ENCODE peak calls at places on chromosomes 5 and 9, in nine cellular contexts. One of them, this sample, is unnamed.

GRCh38 chr5:103385722-103386121 is 127.2 kb downstream of the MACIR start:
- DNase-seq in stimulated activated CD4-positive, alpha-beta T cell treated with anti-CD3 and anti-CD28 coated beads, Interleukin-4, amount 100 ng/mL, for 1 hour: no peak
- DNase-seq in GM23338: peak
- DNase-seq in hypothalamus: no peak
- DNase-seq in astrocyte of the spinal cord: no peak
- DNase-seq in CD4-positive, alpha-beta memory T cell: no peak
- DNase-seq in left colon: no peak
- DNase-seq in activated naive CD4-positive, alpha-beta T cell treated with anti-CD3 and anti-CD28 coated beads, Interleukin-2, amount 50 U/mL, for 72 hours: no peak
- DNase-seq in mucosa of descending colon: no peak
- DNase-seq in this sample: no peak

GRCh38 chr9:130193119-130193518 is 20.9 kb downstream of the NCS1 start:
- DNase-seq in activated naive CD4-positive, alpha-beta T cell treated with anti-CD3 and anti-CD28 coated beads, Interleukin-2, amount 50 U/mL, for 72 hours: no peak
- DNase-seq in hypothalamus: no peak
- DNase-seq in astrocyte of the spinal cord: no peak
- DNase-seq in CD4-positive, alpha-beta memory T cell: no peak
- DNase-seq in stimulated activated CD4-positive, alpha-beta T cell treated with anti-CD3 and anti-CD28 coated beads, Interleukin-4, amount 100 ng/mL, for 1 hour: no peak
- DNase-seq in mucosa of descending colon: no peak
- DNase-seq in left colon: no peak
- DNase-seq in GM23338: peak
- DNase-seq in this sample: no peak

GRCh38 chr9:130891699-130892502 is 4.7 kb downstream of the QRFP start:
- DNase-seq in astrocyte of the spinal cord: no peak
- DNase-seq in mucosa of descending colon: no peak
- DNase-seq in stimulated activated CD4-positive, alpha-beta T cell treated with anti-CD3 and anti-CD28 coated beads, Interleukin-4, amount 100 ng/mL, for 1 hour: no peak
- DNase-seq in left colon: no peak
- DNase-seq in hypothalamus: no peak
- DNase-seq in activated naive CD4-positive, alpha-beta T cell treated with anti-CD3 and anti-CD28 coated beads, Interleukin-2, amount 50 U/mL, for 72 hours: no peak
- DNase-seq in GM23338: no peak
- DNase-seq in CD4-positive, alpha-beta memory T cell: no peak
- DNase-seq in this sample: no peak

GRCh38 chr9:131107760-131108159 is 11.4 kb downstream of the AIF1L start:
- DNase-seq in hypothalamus: no peak
- DNase-seq in astrocyte of the spinal cord: no peak
- DNase-seq in stimulated activated CD4-positive, alpha-beta T cell treated with anti-CD3 and anti-CD28 coated beads, Interleukin-4, amount 100 ng/mL, for 1 hour: no peak
- DNase-seq in GM23338: no peak
- DNase-seq in left colon: no peak
- DNase-seq in CD4-positive, alpha-beta memory T cell: no peak
- DNase-seq in activated naive CD4-positive, alpha-beta T cell treated with anti-CD3 and anti-CD28 coated beads, Interleukin-2, amount 50 U/mL, for 72 hours: no peak
- DNase-seq in mucosa of descending colon: no peak
- DNase-seq in this sample: no peak

GRCh38 chr5:83388608-83389007 is 82.9 kb upstream of the VCAN start:
- DNase-seq in left colon: no peak
- DNase-seq in mucosa of descending colon: no peak
- DNase-seq in CD4-positive, alpha-beta memory T cell: no peak
- DNase-seq in activated naive CD4-positive, alpha-beta T cell treated with anti-CD3 and anti-CD28 coated beads, Interleukin-2, amount 50 U/mL, for 72 hours: no peak
- DNase-seq in astrocyte of the spinal cord: peak
- DNase-seq in GM23338: no peak
- DNase-seq in hypothalamus: no peak
- DNase-seq in stimulated activated CD4-positive, alpha-beta T cell treated with anti-CD3 and anti-CD28 coated beads, Interleukin-4, amount 100 ng/mL, for 1 hour: no peak
- DNase-seq in this sample: no peak

GRCh38 chr5:181207214-181207959 is 2.4 kb upstream of the TRIM7 start:
- DNase-seq in activated naive CD4-positive, alpha-beta T cell treated with anti-CD3 and anti-CD28 coated beads, Interleukin-2, amount 50 U/mL, for 72 hours: peak
- DNase-seq in GM23338: peak
- DNase-seq in left colon: peak
- DNase-seq in hypothalamus: no peak
- DNase-seq in mucosa of descending colon: no peak
- DNase-seq in astrocyte of the spinal cord: peak
- DNase-seq in CD4-positive, alpha-beta memory T cell: peak
- DNase-seq in stimulated activated CD4-positive, alpha-beta T cell treated with anti-CD3 and anti-CD28 coated beads, Interleukin-4, amount 100 ng/mL, for 1 hour: peak
- DNase-seq in this sample: no peak

GRCh38 chr5:76690704-76691469 is 25.0 kb upstream of the F2R start:
- DNase-seq in mucosa of descending colon: no peak
- DNase-seq in CD4-positive, alpha-beta memory T cell: no peak
- DNase-seq in left colon: peak
- DNase-seq in stimulated activated CD4-positive, alpha-beta T cell treated with anti-CD3 and anti-CD28 coated beads, Interleukin-4, amount 100 ng/mL, for 1 hour: no peak
- DNase-seq in hypothalamus: no peak
- DNase-seq in GM23338: no peak
- DNase-seq in activated naive CD4-positive, alpha-beta T cell treated with anti-CD3 and anti-CD28 coated beads, Interleukin-2, amount 50 U/mL, for 72 hours: no peak
- DNase-seq in astrocyte of the spinal cord: peak
- DNase-seq in this sample: no peak

GRCh38 chr9:93038918-93039317 is 19.6 kb upstream of the SUSD3 start:
- DNase-seq in GM23338: no peak
- DNase-seq in activated naive CD4-positive, alpha-beta T cell treated with anti-CD3 and anti-CD28 coated beads, Interleukin-2, amount 50 U/mL, for 72 hours: no peak
- DNase-seq in left colon: no peak
- DNase-seq in hypothalamus: no peak
- DNase-seq in mucosa of descending colon: no peak
- DNase-seq in CD4-positive, alpha-beta memory T cell: no peak
- DNase-seq in astrocyte of the spinal cord: no peak
- DNase-seq in stimulated activated CD4-positive, alpha-beta T cell treated with anti-CD3 and anti-CD28 coated beads, Interleukin-4, amount 100 ng/mL, for 1 hour: no peak
- DNase-seq in this sample: no peak

GRCh38 chr9:93134018-93134739 is at the start of gene NINJ1:
- DNase-seq in hypothalamus: peak
- DNase-seq in activated naive CD4-positive, alpha-beta T cell treated with anti-CD3 and anti-CD28 coated beads, Interleukin-2, amount 50 U/mL, for 72 hours: peak
- DNase-seq in left colon: peak
- DNase-seq in stimulated activated CD4-positive, alpha-beta T cell treated with anti-CD3 and anti-CD28 coated beads, Interleukin-4, amount 100 ng/mL, for 1 hour: peak
- DNase-seq in astrocyte of the spinal cord: peak
- DNase-seq in CD4-positive, alpha-beta memory T cell: peak
- DNase-seq in GM23338: peak
- DNase-seq in mucosa of descending colon: peak
- DNase-seq in this sample: peak

GRCh38 chr9:132168347-132168746 is 6.5 kb downstream of the NTNG2 start:
- DNase-seq in left colon: no peak
- DNase-seq in activated naive CD4-positive, alpha-beta T cell treated with anti-CD3 and anti-CD28 coated beads, Interleukin-2, amount 50 U/mL, for 72 hours: no peak
- DNase-seq in GM23338: no peak
- DNase-seq in CD4-positive, alpha-beta memory T cell: no peak
- DNase-seq in stimulated activated CD4-positive, alpha-beta T cell treated with anti-CD3 and anti-CD28 coated beads, Interleukin-4, amount 100 ng/mL, for 1 hour: no peak
- DNase-seq in astrocyte of the spinal cord: no peak
- DNase-seq in mucosa of descending colon: no peak
- DNase-seq in hypothalamus: peak
- DNase-seq in this sample: no peak

GRCh38 chr5:157516626-157517325 is 56.8 kb downstream of the NIPAL4 start:
- DNase-seq in hypothalamus: no peak
- DNase-seq in left colon: no peak
- DNase-seq in stimulated activated CD4-positive, alpha-beta T cell treated with anti-CD3 and anti-CD28 coated beads, Interleukin-4, amount 100 ng/mL, for 1 hour: no peak
- DNase-seq in mucosa of descending colon: no peak
- DNase-seq in astrocyte of the spinal cord: peak
- DNase-seq in activated naive CD4-positive, alpha-beta T cell treated with anti-CD3 and anti-CD28 coated beads, Interleukin-2, amount 50 U/mL, for 72 hours: no peak
- DNase-seq in GM23338: no peak
- DNase-seq in CD4-positive, alpha-beta memory T cell: no peak
- DNase-seq in this sample: no peak

GRCh38 chr5:135371738-135372232 is 27.2 kb downstream of the MACROH2A1 start:
- DNase-seq in hypothalamus: no peak
- DNase-seq in GM23338: no peak
- DNase-seq in stimulated activated CD4-positive, alpha-beta T cell treated with anti-CD3 and anti-CD28 coated beads, Interleukin-4, amount 100 ng/mL, for 1 hour: no peak
- DNase-seq in activated naive CD4-positive, alpha-beta T cell treated with anti-CD3 and anti-CD28 coated beads, Interleukin-2, amount 50 U/mL, for 72 hours: no peak
- DNase-seq in astrocyte of the spinal cord: peak
- DNase-seq in mucosa of descending colon: no peak
- DNase-seq in left colon: no peak
- DNase-seq in CD4-positive, alpha-beta memory T cell: no peak
- DNase-seq in this sample: no peak

GRCh38 chr9:36082928-36083327 is 46.2 kb downstream of the RECK start:
- DNase-seq in astrocyte of the spinal cord: no peak
- DNase-seq in mucosa of descending colon: no peak
- DNase-seq in left colon: no peak
- DNase-seq in CD4-positive, alpha-beta memory T cell: no peak
- DNase-seq in GM23338: no peak
- DNase-seq in stimulated activated CD4-positive, alpha-beta T cell treated with anti-CD3 and anti-CD28 coated beads, Interleukin-4, amount 100 ng/mL, for 1 hour: no peak
- DNase-seq in activated naive CD4-positive, alpha-beta T cell treated with anti-CD3 and anti-CD28 coated beads, Interleukin-2, amount 50 U/mL, for 72 hours: no peak
- DNase-seq in hypothalamus: no peak
- DNase-seq in this sample: no peak

GRCh38 chr5:160287378-160288051 is 24.8 kb downstream of the CCNJL start:
- DNase-seq in CD4-positive, alpha-beta memory T cell: no peak
- DNase-seq in GM23338: peak
- DNase-seq in mucosa of descending colon: peak
- DNase-seq in activated naive CD4-positive, alpha-beta T cell treated with anti-CD3 and anti-CD28 coated beads, Interleukin-2, amount 50 U/mL, for 72 hours: no peak
- DNase-seq in left colon: peak
- DNase-seq in astrocyte of the spinal cord: peak
- DNase-seq in hypothalamus: peak
- DNase-seq in stimulated activated CD4-positive, alpha-beta T cell treated with anti-CD3 and anti-CD28 coated beads, Interleukin-4, amount 100 ng/mL, for 1 hour: no peak
- DNase-seq in this sample: no peak

This sample was measured in OCI-M1.